ENCODE peak calls at places on chromosome 20, in five cellular contexts. One of them, this sample, is unnamed.

GRCh38 chr20:24708411-24709295 is 239.2 kb downstream of the SYNDIG1 start:
- DNase-seq in foreskin fibroblast: no peak
- DNase-seq in progenitor cell of endocrine pancreas: no peak
- DNase-seq in astrocyte of the spinal cord: peak; percentile 28
- DNase-seq in foreskin keratinocyte: no peak
- DNase-seq in this sample: no peak

GRCh38 chr20:63896136-63896890 is 1.4 kb downstream of the DNAJC5 start:
- DNase-seq in astrocyte of the spinal cord: peak; percentile 25
- DNase-seq in foreskin fibroblast: peak; percentile 47
- DNase-seq in foreskin keratinocyte: no peak
- DNase-seq in progenitor cell of endocrine pancreas: no peak
- DNase-seq in this sample: no peak

GRCh38 chr20:24675651-24676352 is 206.4 kb downstream of the SYNDIG1 start:
- DNase-seq in foreskin keratinocyte: no peak
- DNase-seq in foreskin fibroblast: no peak
- DNase-seq in astrocyte of the spinal cord: no peak
- DNase-seq in progenitor cell of endocrine pancreas: no peak
- DNase-seq in this sample: no peak

GRCh38 chr20:63704749-63705117 is 3.0 kb downstream of the ARFRP1 start:
- DNase-seq in foreskin keratinocyte: no peak
- DNase-seq in foreskin fibroblast: no peak
- DNase-seq in astrocyte of the spinal cord: no peak
- DNase-seq in progenitor cell of endocrine pancreas: no peak
- DNase-seq in this sample: no peak

GRCh38 chr20:45343867-45344721 is 4.1 kb downstream of the SDC4 start:
- DNase-seq in foreskin keratinocyte: peak; percentile 80
- DNase-seq in astrocyte of the spinal cord: peak; percentile 87
- DNase-seq in foreskin fibroblast: peak; percentile 94
- DNase-seq in progenitor cell of endocrine pancreas: no peak
- DNase-seq in this sample: peak; percentile 87

GRCh38 chr20:12410783-12411182 is 493.1 kb downstream of the BTBD3 start:
- DNase-seq in foreskin keratinocyte: peak; percentile 67
- DNase-seq in astrocyte of the spinal cord: no peak
- DNase-seq in progenitor cell of endocrine pancreas: no peak
- DNase-seq in foreskin fibroblast: no peak
- DNase-seq in this sample: no peak

GRCh38 chr20:60297649-60298048 is 339.4 kb downstream of the CDH26 start:
- DNase-seq in progenitor cell of endocrine pancreas: no peak
- DNase-seq in foreskin fibroblast: no peak
- DNase-seq in foreskin keratinocyte: no peak
- DNase-seq in astrocyte of the spinal cord: no peak
- DNase-seq in this sample: no peak

GRCh38 chr20:20003088-20003954 is 13.8 kb upstream of the NAA20 start:
- DNase-seq in progenitor cell of endocrine pancreas: no peak
- DNase-seq in astrocyte of the spinal cord: no peak
- DNase-seq in foreskin keratinocyte: no peak
- DNase-seq in foreskin fibroblast: peak; percentile 22
- DNase-seq in this sample: no peak

GRCh38 chr20:41154436-41155176 is 17.3 kb downstream of the PLCG1 start:
- DNase-seq in astrocyte of the spinal cord: no peak
- DNase-seq in progenitor cell of endocrine pancreas: no peak
- DNase-seq in foreskin keratinocyte: no peak
- DNase-seq in foreskin fibroblast: no peak
- DNase-seq in this sample: no peak

GRCh38 chr20:18719426-18719825 is 94.2 kb upstream of the SCP2D1 start:
- DNase-seq in foreskin keratinocyte: no peak
- DNase-seq in progenitor cell of endocrine pancreas: no peak
- DNase-seq in foreskin fibroblast: peak; percentile 41
- DNase-seq in astrocyte of the spinal cord: peak; percentile 64
- DNase-seq in this sample: no peak

GRCh38 chr20:58007947-58008346 is 220.5 kb downstream of the ANKRD60 start:
- DNase-seq in astrocyte of the spinal cord: no peak
- DNase-seq in progenitor cell of endocrine pancreas: no peak
- DNase-seq in foreskin keratinocyte: no peak
- DNase-seq in foreskin fibroblast: no peak
- DNase-seq in this sample: no peak

GRCh38 chr20:62689861-62690644 is 18.6 kb upstream of the NTSR1 start:
- DNase-seq in foreskin keratinocyte: no peak
- DNase-seq in foreskin fibroblast: no peak
- DNase-seq in progenitor cell of endocrine pancreas: no peak
- DNase-seq in astrocyte of the spinal cord: no peak
- DNase-seq in this sample: no peak

GRCh38 chr20:60857708-60858107 is 394.4 kb upstream of the CDH4 start:
- DNase-seq in foreskin fibroblast: peak; percentile 11
- DNase-seq in progenitor cell of endocrine pancreas: no peak
- DNase-seq in astrocyte of the spinal cord: peak; percentile 38
- DNase-seq in foreskin keratinocyte: peak; percentile 8
- DNase-seq in this sample: no peak

GRCh38 chr20:54535045-54535444 is 59.7 kb downstream of the DOK5 start:
- DNase-seq in foreskin keratinocyte: no peak
- DNase-seq in astrocyte of the spinal cord: no peak
- DNase-seq in progenitor cell of endocrine pancreas: no peak
- DNase-seq in foreskin fibroblast: no peak
- DNase-seq in this sample: no peak

GRCh38 chr20:58466729-58467571 is 48.2 kb downstream of the APCDD1L start:
- DNase-seq in foreskin fibroblast: no peak
- DNase-seq in foreskin keratinocyte: no peak
- DNase-seq in astrocyte of the spinal cord: no peak
- DNase-seq in progenitor cell of endocrine pancreas: no peak
- DNase-seq in this sample: no peak

GRCh38 chr20:584375-585301 is 25.5 kb downstream of the TCF15 start:
- DNase-seq in astrocyte of the spinal cord: no peak
- DNase-seq in foreskin fibroblast: no peak
- DNase-seq in foreskin keratinocyte: peak; percentile 19
- DNase-seq in progenitor cell of endocrine pancreas: no peak
- DNase-seq in this sample: no peak

GRCh38 chr20:45341939-45342862 is 6.0 kb downstream of the SDC4 start:
- DNase-seq in foreskin fibroblast: peak; percentile 48
- DNase-seq in progenitor cell of endocrine pancreas: peak; percentile 44
- DNase-seq in astrocyte of the spinal cord: peak; percentile 47
- DNase-seq in foreskin keratinocyte: peak; percentile 24
- DNase-seq in this sample: no peak

GRCh38 chr20:63416631-63417030 is 55.5 kb upstream of the CHRNA4 start:
- DNase-seq in progenitor cell of endocrine pancreas: no peak
- DNase-seq in foreskin keratinocyte: no peak
- DNase-seq in foreskin fibroblast: no peak
- DNase-seq in astrocyte of the spinal cord: no peak
- DNase-seq in this sample: no peak

GRCh38 chr20:18174906-18175683 is 37.4 kb downstream of the KAT14 start:
- DNase-seq in astrocyte of the spinal cord: no peak
- DNase-seq in progenitor cell of endocrine pancreas: no peak
- DNase-seq in foreskin fibroblast: no peak
- DNase-seq in foreskin keratinocyte: no peak
- DNase-seq in this sample: no peak

GRCh38 chr20:11429168-11429567 is 488.5 kb upstream of the BTBD3 start:
- DNase-seq in foreskin keratinocyte: peak; percentile 37
- DNase-seq in progenitor cell of endocrine pancreas: no peak
- DNase-seq in astrocyte of the spinal cord: no peak
- DNase-seq in foreskin fibroblast: no peak
- DNase-seq in this sample: no peak

GRCh38 chr20:15976047-15976731 is 597.1 kb downstream of the KIF16B start:
- DNase-seq in foreskin fibroblast: no peak
- DNase-seq in progenitor cell of endocrine pancreas: no peak
- DNase-seq in foreskin keratinocyte: no peak
- DNase-seq in astrocyte of the spinal cord: no peak
- DNase-seq in this sample: no peak

GRCh38 chr20:11205769-11206362 is 532.1 kb upstream of the JAG1 start:
- DNase-seq in foreskin fibroblast: no peak
- DNase-seq in progenitor cell of endocrine pancreas: no peak
- DNase-seq in foreskin keratinocyte: peak; percentile 64
- DNase-seq in astrocyte of the spinal cord: no peak
- DNase-seq in this sample: no peak

GRCh38 chr20:15011631-15012030 is 674.2 kb upstream of the FLRT3 start:
- DNase-seq in foreskin keratinocyte: no peak
- DNase-seq in astrocyte of the spinal cord: no peak
- DNase-seq in foreskin fibroblast: no peak
- DNase-seq in progenitor cell of endocrine pancreas: no peak
- DNase-seq in this sample: no peak

GRCh38 chr20:58665606-58666005 is 14.5 kb downstream of the STX16 start:
- DNase-seq in astrocyte of the spinal cord: no peak
- DNase-seq in foreskin fibroblast: no peak
- DNase-seq in progenitor cell of endocrine pancreas: no peak
- DNase-seq in foreskin keratinocyte: no peak
- DNase-seq in this sample: no peak

GRCh38 chr20:17617212-17617867 is 47.5 kb downstream of the DSTN start:
- DNase-seq in progenitor cell of endocrine pancreas: peak; percentile 57
- DNase-seq in foreskin keratinocyte: no peak
- DNase-seq in astrocyte of the spinal cord: no peak
- DNase-seq in foreskin fibroblast: peak; percentile 65
- DNase-seq in this sample: no peak

GRCh38 chr20:6104493-6105188 is 18.2 kb downstream of the FERMT1 start:
- DNase-seq in progenitor cell of endocrine pancreas: no peak
- DNase-seq in foreskin fibroblast: peak; percentile 32
- DNase-seq in foreskin keratinocyte: no peak
- DNase-seq in astrocyte of the spinal cord: peak; percentile 54
- DNase-seq in this sample: no peak

GRCh38 chr20:48148916-48149672 is 363.8 kb upstream of the SULF2 start:
- DNase-seq in progenitor cell of endocrine pancreas: no peak
- DNase-seq in foreskin keratinocyte: no peak
- DNase-seq in astrocyte of the spinal cord: no peak
- DNase-seq in foreskin fibroblast: no peak
- DNase-seq in this sample: no peak

GRCh38 chr20:60063739-60064138 is 105.5 kb downstream of the CDH26 start:
- DNase-seq in astrocyte of the spinal cord: no peak
- DNase-seq in progenitor cell of endocrine pancreas: no peak
- DNase-seq in foreskin fibroblast: no peak
- DNase-seq in foreskin keratinocyte: no peak
- DNase-seq in this sample: no peak

GRCh38 chr20:37510226-37510625 is 10.8 kb upstream of the NNAT start:
- DNase-seq in foreskin fibroblast: no peak
- DNase-seq in progenitor cell of endocrine pancreas: no peak
- DNase-seq in astrocyte of the spinal cord: no peak
- DNase-seq in foreskin keratinocyte: no peak
- DNase-seq in this sample: no peak

GRCh38 chr20:9792674-9793073 is 46.2 kb downstream of the PAK5 start:
- DNase-seq in progenitor cell of endocrine pancreas: no peak
- DNase-seq in foreskin fibroblast: no peak
- DNase-seq in foreskin keratinocyte: peak; percentile 3
- DNase-seq in astrocyte of the spinal cord: no peak
- DNase-seq in this sample: no peak

DNA sequence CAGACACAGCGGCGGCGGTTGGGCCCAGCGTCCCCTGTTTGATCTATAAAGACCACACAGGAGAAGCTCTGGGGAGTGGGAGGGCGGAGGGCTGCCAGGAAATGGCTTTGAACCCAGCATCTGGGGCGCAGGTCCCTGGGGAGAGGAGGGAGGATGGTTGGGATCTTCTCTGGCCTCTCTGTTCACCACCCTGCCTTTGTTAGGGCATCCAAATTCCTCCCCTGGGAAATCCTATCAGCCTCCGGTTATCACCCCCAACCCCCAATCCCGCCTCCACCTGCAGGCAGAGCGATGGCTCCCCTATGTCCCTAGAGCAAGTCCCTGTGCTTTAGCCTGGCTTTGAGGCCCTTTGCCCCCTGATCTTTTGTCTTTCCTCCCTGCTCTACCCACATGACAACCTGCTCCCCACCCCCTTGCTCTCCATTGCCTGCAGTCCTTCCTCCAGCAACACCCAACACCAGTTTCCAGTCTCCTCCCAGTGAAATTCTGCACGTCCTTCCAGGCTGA is 7.1 kb downstream of the XKR7 start:
- DNase-seq in foreskin keratinocyte: no peak
- DNase-seq in astrocyte of the spinal cord: no peak
- DNase-seq in progenitor cell of endocrine pancreas: no peak
- DNase-seq in foreskin fibroblast: no peak
- DNase-seq in this sample: no peak
- TF ChIP-seq CTCF in foreskin keratinocyte: no peak
- TF ChIP-seq CTCF in astrocyte of the spinal cord: no peak
- TF ChIP-seq CTCF in progenitor cell of endocrine pancreas: no peak
- TF ChIP-seq CTCF in foreskin fibroblast: no peak
- TF ChIP-seq CTCF in this sample: no peak

DNA sequence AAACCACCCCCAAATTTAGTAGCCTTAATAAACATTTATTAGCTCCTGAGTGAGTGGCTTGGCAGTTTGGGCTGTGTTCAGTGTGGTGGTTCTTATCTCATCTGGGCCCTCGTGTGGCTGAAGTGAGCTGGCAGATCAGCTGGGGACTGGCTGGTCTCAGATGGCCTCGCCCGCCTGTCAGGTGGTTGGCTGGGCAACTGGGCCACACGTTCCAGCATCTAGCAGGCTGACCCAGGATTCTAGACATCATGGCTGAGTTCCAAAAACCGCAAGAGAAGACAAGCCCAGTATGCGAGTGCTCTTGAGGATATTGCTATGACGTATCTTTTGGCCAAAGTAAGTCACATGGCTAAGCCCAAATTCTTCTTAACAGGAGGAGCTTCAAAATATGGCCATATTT is 28.9 kb downstream of the EIF2S2 start:
- DNase-seq in foreskin fibroblast: peak; percentile 82
- DNase-seq in astrocyte of the spinal cord: peak; percentile 89
- DNase-seq in progenitor cell of endocrine pancreas: no peak
- DNase-seq in foreskin keratinocyte: peak; percentile 94
- DNase-seq in this sample: peak; percentile 50
- TF ChIP-seq CTCF in foreskin fibroblast: no peak
- TF ChIP-seq CTCF in astrocyte of the spinal cord: peak; percentile 18
- TF ChIP-seq CTCF in progenitor cell of endocrine pancreas: no peak
- TF ChIP-seq CTCF in foreskin keratinocyte: peak; percentile 50
- TF ChIP-seq CTCF in this sample: no peak

DNA sequence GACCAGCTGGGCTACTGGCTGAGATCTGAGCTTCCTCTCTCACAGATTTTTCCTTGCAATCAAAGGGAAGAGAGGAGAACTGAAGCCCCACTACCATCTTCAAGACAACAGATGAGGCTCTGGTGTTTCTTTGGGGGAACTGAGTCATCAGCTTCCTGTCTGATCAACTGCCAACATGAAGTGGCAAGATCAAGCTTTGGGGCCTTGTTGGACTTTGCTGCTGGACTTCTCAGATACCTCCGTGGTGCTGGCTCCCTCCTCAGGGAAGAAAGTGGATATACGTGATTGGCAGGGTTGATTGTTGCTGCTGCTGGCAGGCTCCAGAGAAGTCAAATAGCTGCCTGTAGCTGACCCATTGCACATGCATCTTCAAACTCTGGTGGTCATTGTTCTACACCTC is 3.6 kb upstream of the TOX2 start:
- DNase-seq in astrocyte of the spinal cord: peak; percentile 58
- DNase-seq in progenitor cell of endocrine pancreas: no peak
- DNase-seq in foreskin keratinocyte: peak; percentile 66
- DNase-seq in foreskin fibroblast: peak; percentile 67
- DNase-seq in this sample: peak; percentile 26
- TF ChIP-seq CTCF in astrocyte of the spinal cord: peak; percentile 9
- TF ChIP-seq CTCF in progenitor cell of endocrine pancreas: no peak
- TF ChIP-seq CTCF in foreskin keratinocyte: peak; percentile 61
- TF ChIP-seq CTCF in foreskin fibroblast: peak; percentile 25
- TF ChIP-seq CTCF in this sample: no peak

GRCh38 chr20:51634257-51634656 is 91.7 kb upstream of the NFATC2 start:
- DNase-seq in foreskin fibroblast: no peak
- DNase-seq in astrocyte of the spinal cord: no peak
- DNase-seq in progenitor cell of endocrine pancreas: no peak
- DNase-seq in foreskin keratinocyte: no peak
- DNase-seq in this sample: no peak

GRCh38 chr20:51637241-51637640 is 94.7 kb upstream of the NFATC2 start:
- DNase-seq in foreskin keratinocyte: no peak
- DNase-seq in astrocyte of the spinal cord: no peak
- DNase-seq in foreskin fibroblast: no peak
- DNase-seq in progenitor cell of endocrine pancreas: no peak
- DNase-seq in this sample: no peak

GRCh38 chr20:51634877-51635276 is 92.4 kb upstream of the NFATC2 start:
- DNase-seq in progenitor cell of endocrine pancreas: no peak
- DNase-seq in foreskin fibroblast: no peak
- DNase-seq in astrocyte of the spinal cord: no peak
- DNase-seq in foreskin keratinocyte: no peak
- DNase-seq in this sample: no peak

GRCh38 chr20:51635680-51636079 is 93.2 kb upstream of the NFATC2 start:
- DNase-seq in progenitor cell of endocrine pancreas: no peak
- DNase-seq in astrocyte of the spinal cord: no peak
- DNase-seq in foreskin fibroblast: no peak
- DNase-seq in foreskin keratinocyte: no peak
- DNase-seq in this sample: no peak

GRCh38 chr20:51636123-51636522 is 93.6 kb upstream of the NFATC2 start:
- DNase-seq in foreskin fibroblast: no peak
- DNase-seq in foreskin keratinocyte: peak; percentile 42
- DNase-seq in progenitor cell of endocrine pancreas: no peak
- DNase-seq in astrocyte of the spinal cord: no peak
- DNase-seq in this sample: no peak
- TF ChIP-seq CTCF in foreskin fibroblast: no peak
- TF ChIP-seq CTCF in foreskin keratinocyte: no peak
- TF ChIP-seq CTCF in progenitor cell of endocrine pancreas: no peak
- TF ChIP-seq CTCF in astrocyte of the spinal cord: no peak
- TF ChIP-seq CTCF in this sample: no peak